ENCODE peak calls at places on chromosomes 16 and 17, in six cellular contexts. U is gastrocnemius medialis, E is uterus, T is A549, G is esophagus squamous epithelium, H is vagina. P is an unnamed sample.

GRCh38 chr17:12553625-12554024 is 112.1 kb upstream of the MYOCD start:
- DNase-seq in G (no peak), U (no peak), E (peak), H (no peak), T (no peak), P (no peak)

GRCh38 chr17:30199600-30199999 is 35.9 kb downstream of the SLC6A4 start:
- DNase-seq in E (no peak), H (no peak), G (no peak), T (no peak), U (no peak), P (no peak)

GRCh38 chr16:83992624-83993023 is 24.6 kb downstream of the NECAB2 start:
- DNase-seq in G (no peak), H (no peak), U (no peak), E (peak), T (no peak), P (no peak)

GRCh38 chr17:68349157-68349556 is 57.9 kb downstream of the ARSG start:
- DNase-seq in G (no peak), H (no peak), T (no peak), U (no peak), E (no peak), P (no peak)

GRCh38 chr17:47207143-47208067 is 1.7 kb upstream of the MYL4 start:
- DNase-seq in G (no peak), E (no peak), H (no peak), U (no peak), T (no peak), P (no peak)

GRCh38 chr17:17109896-17110295 is 67.6 kb downstream of the MPRIP start:
- DNase-seq in U (no peak), E (no peak), H (no peak), G (no peak), T (no peak), P (peak)

GRCh38 chr17:55285340-55286301 is 20.9 kb downstream of the HLF start:
- DNase-seq in G (no peak), E (peak), H (peak), U (peak), T (no peak), P (peak)

GRCh38 chr16:50300942-50301625 is 34.7 kb downstream of the ADCY7 start:
- DNase-seq in T (no peak), H (no peak), U (no peak), E (no peak), G (no peak), P (no peak)

DNA sequence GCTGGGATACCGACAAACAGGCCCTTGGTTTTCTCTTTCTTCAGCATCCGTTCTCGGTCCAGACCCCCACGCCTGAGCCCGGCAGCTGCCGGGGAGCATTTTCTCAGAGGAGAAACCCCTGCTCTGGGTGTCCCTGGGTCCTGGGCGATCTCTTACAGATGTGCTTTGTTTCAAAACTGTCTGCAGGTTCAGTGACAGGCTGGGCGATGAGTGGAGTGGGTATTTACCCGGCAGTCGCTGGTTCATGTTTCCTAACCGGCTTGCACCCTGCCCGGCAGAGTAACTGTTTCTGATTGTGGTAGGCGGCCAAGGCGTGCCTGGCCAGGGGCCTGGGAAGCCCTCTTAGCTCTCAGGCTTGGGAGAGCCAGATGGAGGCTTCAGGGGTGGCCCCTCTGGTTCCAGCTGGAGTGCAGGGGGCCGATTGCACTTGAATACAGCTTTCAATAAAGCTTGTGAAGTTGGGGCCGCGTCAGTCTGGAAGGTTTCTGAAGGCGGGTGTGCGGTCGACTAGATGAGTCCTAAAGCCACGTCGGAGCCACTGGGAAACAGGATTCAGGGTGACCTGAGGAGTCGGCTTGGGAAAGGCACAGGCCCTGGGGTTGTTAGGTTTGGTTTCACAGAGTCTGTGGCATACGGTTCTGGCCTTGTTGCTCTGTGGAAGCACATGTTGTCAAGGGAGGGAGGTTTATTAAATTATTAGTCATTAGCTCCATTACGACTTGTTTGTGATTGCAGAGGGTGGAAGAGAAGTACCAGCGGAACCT is 1.4 kb downstream of the BAIAP2 start:
- DNase-seq in T (no peak), U (no peak), E (no peak), H (no peak), G (no peak), P (no peak)
- H3K27ac ChIP-seq in T (no peak), U (no peak), E (peak), H (peak), G (peak), P (peak)

DNA sequence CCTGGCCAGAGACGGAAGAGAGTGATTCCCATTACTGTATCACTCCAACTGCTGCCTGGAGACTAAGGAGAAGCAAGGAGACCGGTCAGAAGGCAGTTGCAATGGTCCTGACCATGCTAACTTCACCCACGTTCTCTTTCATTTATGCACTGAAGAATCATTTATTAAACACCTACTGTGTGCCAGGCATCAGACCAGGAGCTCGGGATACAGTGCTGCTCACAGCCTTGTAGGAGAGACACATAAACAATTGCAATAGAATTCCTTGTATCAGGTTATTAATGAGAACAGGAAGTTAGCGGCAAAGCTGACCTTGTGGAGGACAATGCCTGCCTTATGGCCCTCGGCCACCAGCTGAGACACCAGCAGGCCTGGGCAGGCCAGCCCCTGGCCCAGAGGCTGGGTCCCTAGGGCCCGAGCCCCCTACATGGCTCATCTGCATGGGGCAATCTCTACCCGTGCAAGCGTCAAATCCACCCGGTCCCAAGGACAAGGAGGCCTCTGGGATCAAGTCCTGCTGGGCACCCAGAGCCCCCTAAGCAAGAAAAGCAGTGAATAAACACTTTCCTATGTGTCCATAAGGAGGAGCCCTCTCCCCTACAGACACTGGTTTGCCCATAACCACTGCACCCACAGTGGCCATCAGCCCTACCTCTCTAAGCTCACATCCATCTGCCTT is 8.6 kb upstream of the ENPP7 start:
- DNase-seq in G (no peak), T (peak), E (no peak), H (no peak), U (no peak), P (no peak)
- TF ChIP-seq CTCF in G (no peak), T (peak), E (no peak), H (no peak), U (no peak), P (no peak)

GRCh38 chr17:15258113-15258512 is 7.0 kb downstream of the PMP22 start:
- DNase-seq in H (peak), G (no peak), T (no peak), U (no peak), E (no peak), P (no peak)

GRCh38 chr17:15261818-15262290 is 3.3 kb downstream of the PMP22 start:
- DNase-seq in H (peak), T (peak), E (peak), U (peak), G (no peak), P (no peak)

GRCh38 chr17:15261063-15261817 is 3.9 kb downstream of the PMP22 start:
- DNase-seq in G (no peak), T (peak), E (peak), H (peak), U (peak), P (peak)

GRCh38 chr17:15262291-15263205 is 2.6 kb downstream of the PMP22 start:
- DNase-seq in H (peak), T (peak), E (peak), G (peak), U (peak), P (peak)

DNA sequence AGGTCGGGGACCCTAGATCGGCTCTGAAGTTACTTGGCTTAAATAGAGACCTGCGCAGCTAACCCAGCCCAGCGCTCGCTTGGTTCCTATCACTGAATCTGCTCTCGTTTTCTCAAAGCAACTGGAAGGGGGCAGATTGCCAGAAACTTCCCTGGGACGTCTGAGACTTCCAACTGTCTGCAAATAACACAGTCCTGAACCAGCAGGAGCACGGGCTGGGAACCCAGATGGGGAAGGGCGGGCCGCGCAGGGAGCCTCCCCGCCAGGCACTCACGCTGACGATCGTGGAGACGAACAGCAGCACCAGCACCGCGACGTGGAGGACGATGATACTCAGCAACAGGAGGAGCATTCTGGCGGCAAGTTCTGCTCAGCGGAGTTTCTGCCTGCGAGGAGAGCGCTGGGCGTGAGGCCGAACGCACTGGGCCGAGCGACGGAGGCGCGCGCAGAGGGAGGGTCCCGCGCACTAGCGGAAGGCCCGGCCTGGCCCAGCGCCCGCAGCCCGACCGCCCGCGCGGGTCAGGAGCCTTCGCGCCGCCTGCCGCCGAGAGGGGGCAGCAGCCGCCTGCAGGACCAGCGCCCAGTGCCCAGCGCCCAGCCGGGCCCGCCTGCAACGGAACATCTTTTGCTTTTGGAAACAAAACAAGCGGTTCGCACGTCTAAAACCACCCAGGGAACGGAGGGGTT is 4.6 kb downstream of the PMP22 start:
- DNase-seq in H (no peak), G (no peak), T (peak), E (peak), U (peak), P (peak)
- TF ChIP-seq POLR2A in H (peak), G (peak), T (peak), E (peak), U (peak), P (no peak)

DNA sequence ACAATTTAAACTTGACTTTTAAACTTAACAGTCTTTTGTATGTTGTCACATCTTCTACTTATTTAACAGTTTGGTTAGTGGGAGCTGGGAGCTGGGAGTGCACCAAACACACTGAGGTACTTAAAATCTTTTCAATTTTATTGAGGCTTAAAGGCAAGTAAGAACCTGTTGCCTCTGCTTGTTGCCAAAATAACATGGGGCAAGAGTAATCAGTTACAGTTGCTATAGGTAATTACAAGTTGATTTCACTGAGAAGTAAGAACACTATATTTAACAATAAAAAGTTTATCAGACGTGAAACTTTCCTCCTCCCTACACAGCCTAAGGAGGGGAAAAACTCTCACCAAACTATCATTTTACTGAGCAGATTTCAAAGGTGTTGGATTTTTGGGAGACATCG is 135.2 kb downstream of the FTO start:
- DNase-seq in G (no peak), E (no peak), H (no peak), U (no peak), T (no peak), P (no peak)
- H3K27ac ChIP-seq in G (peak), E (no peak), H (no peak), U (no peak), T (no peak), P (no peak)

GRCh38 chr16:56931253-56931768 is 631 bp upstream of the HERPUD1 start:
- DNase-seq in T (no peak), G (peak), E (no peak), U (no peak), H (peak), P (peak)

GRCh38 chr16:56932588-56933265 is 785 bp downstream of the HERPUD1 start:
- DNase-seq in E (peak), H (peak), G (no peak), T (peak), U (peak), P (peak)

GRCh38 chr16:56929639-56930038 is 2.3 kb upstream of the HERPUD1 start:
- DNase-seq in G (no peak), E (no peak), T (no peak), H (no peak), U (no peak), P (no peak)

GRCh38 chr16:56931769-56932587 is at the start of gene HERPUD1:
- DNase-seq in G (peak), H (peak), T (peak), U (peak), E (peak), P (peak)

GRCh38 chr16:56930516-56931252 is 1.3 kb upstream of the HERPUD1 start:
- DNase-seq in T (no peak), U (no peak), G (no peak), E (no peak), H (no peak), P (peak)
- TF ChIP-seq CTCF in T (no peak), U (no peak), G (no peak), E (no peak), H (no peak), P (no peak)

DNA sequence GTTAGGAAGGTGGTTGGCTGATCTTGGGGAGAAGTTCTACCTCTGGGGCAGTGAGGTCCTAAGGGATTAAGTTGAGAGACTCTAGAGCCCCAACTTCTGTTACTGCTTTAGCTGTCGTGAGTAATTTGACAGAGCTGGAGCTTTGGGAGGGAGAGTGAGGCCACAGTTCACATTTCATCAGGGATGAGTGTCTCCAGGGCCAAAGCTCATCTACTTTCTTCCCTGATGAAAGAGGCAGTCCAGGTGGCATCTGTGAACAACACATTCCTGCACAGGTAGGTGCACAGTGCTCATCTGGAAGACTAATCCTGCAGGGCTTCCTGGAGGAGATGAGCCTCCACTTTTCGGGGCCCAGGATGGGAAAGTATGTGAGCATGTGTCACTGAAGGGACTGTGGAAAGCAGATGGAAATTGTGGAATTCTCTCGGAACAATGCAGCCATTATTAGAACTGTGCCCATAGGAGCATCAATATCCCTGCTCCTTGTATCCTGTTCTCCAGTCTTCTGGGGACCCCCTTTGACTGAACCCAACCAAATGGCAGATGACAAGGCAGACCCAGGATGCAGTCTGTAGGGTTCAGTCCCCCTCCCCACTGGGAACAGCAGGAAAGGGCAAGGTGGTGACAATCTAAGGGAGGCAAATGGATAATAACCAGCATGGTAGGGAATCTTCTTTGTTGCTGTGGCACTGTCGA is 9.0 kb downstream of the DYNLL2 start:
- DNase-seq in T (no peak), E (no peak), G (no peak), U (no peak), H (no peak), P (no peak)
- TF ChIP-seq POLR2A in T (no peak), E (no peak), G (no peak), U (no peak), H (no peak), P (no peak)

GRCh38 chr16:24138024-24138423 is 118.1 kb upstream of the CACNG3 start:
- DNase-seq in G (no peak), H (no peak), U (no peak), E (no peak), T (no peak), P (no peak)
- H3K27ac ChIP-seq in G (no peak), H (no peak), U (no peak), E (no peak), T (no peak), P (no peak)